ENCODE peak calls at places on chromosomes 11 and 22, in ten cellular contexts. B, Y, U, Z, C, H, R, I, F and E are unnamed samples.

GRCh38 chr22:17842386-17842785 is 68.1 kb upstream of the BID start:
- DNase-seq in Y (no peak), R (no peak), C (peak), I (no peak), B (no peak), U (no peak), H (peak), Z (no peak), F (no peak), E (no peak)

GRCh38 chr11:68031136-68031459 is 617 bp downstream of the NDUFS8 start:
- DNase-seq in F (no peak), R (no peak), B (no peak), C (no peak), U (no peak), Z (no peak), I (peak), H (peak), Y (no peak), E (no peak)

GRCh38 chr11:76170473-76170872 is 35.8 kb downstream of the WNT11 start:
- DNase-seq in R (no peak), H (no peak), I (no peak), B (no peak), Z (no peak), U (no peak), Y (no peak), C (no peak), F (peak), E (no peak)

GRCh38 chr11:61404641-61405040 is 12.3 kb downstream of the TMEM216 start:
- DNase-seq in H (peak), F (no peak), C (no peak), Y (no peak), I (peak), U (no peak), R (no peak), Z (no peak), B (no peak), E (no peak)

GRCh38 chr11:67271548-67272284 is 5.4 kb downstream of the GRK2 start:
- DNase-seq in Y (peak), C (peak), F (peak), U (no peak), I (no peak), B (no peak), Z (no peak), R (no peak), H (no peak), E (no peak)

GRCh38 chr22:23401910-23402274 is 178.2 kb downstream of the IGLL1 start:
- DNase-seq in C (no peak), U (no peak), B (no peak), F (peak), I (no peak), Z (no peak), H (no peak), Y (peak), R (no peak), E (no peak)

GRCh38 chr11:66543263-66544107 is 2.4 kb downstream of the ZDHHC24 start:
- DNase-seq in I (peak), U (no peak), C (peak), H (peak), Y (no peak), R (peak), F (no peak), B (no peak), Z (no peak), E (peak)

GRCh38 chr11:128841461-128842072 is 25.5 kb downstream of the KCNJ1 start:
- DNase-seq in B (no peak), Z (no peak), H (no peak), F (no peak), R (no peak), C (no peak), I (no peak), U (no peak), Y (no peak), E (no peak)

GRCh38 chr11:105577645-105578044 is 32.2 kb upstream of the GRIA4 start:
- DNase-seq in I (peak), R (no peak), F (no peak), B (no peak), U (no peak), Z (no peak), C (peak), Y (no peak), H (peak), E (no peak)

GRCh38 chr11:120184371-120184945 is 26.4 kb upstream of the OAF start:
- DNase-seq in U (no peak), C (no peak), B (no peak), F (no peak), I (no peak), R (no peak), Z (no peak), Y (peak), H (no peak), E (no peak)

GRCh38 chr11:40986320-40986719 is 473.1 kb downstream of the LRRC4C start:
- DNase-seq in C (no peak), Y (no peak), U (no peak), R (no peak), I (peak), H (no peak), B (no peak), Z (no peak), F (no peak), E (no peak)

GRCh38 chr11:16365456-16366355 is 9.4 kb upstream of the SOX6 start:
- DNase-seq in C (no peak), U (no peak), B (no peak), I (no peak), H (no peak), F (no peak), Z (no peak), R (no peak), Y (no peak), E (no peak)

GRCh38 chr11:12682730-12683500 is 8.7 kb downstream of the TEAD1 start:
- DNase-seq in U (no peak), Z (no peak), H (no peak), Y (no peak), I (no peak), B (no peak), R (no peak), F (no peak), C (no peak), E (no peak)

GRCh38 chr22:45548991-45549736 is 46.5 kb downstream of the FBLN1 start:
- DNase-seq in Y (peak), U (peak), Z (peak), C (no peak), F (no peak), R (peak), H (peak), I (peak), B (no peak), E (no peak)
- TF ChIP-seq CTCF in Y (peak), U (peak), Z (no peak), C (peak), F (no peak), R (peak), H (peak), I (peak), B (no peak), E (peak)

DNA sequence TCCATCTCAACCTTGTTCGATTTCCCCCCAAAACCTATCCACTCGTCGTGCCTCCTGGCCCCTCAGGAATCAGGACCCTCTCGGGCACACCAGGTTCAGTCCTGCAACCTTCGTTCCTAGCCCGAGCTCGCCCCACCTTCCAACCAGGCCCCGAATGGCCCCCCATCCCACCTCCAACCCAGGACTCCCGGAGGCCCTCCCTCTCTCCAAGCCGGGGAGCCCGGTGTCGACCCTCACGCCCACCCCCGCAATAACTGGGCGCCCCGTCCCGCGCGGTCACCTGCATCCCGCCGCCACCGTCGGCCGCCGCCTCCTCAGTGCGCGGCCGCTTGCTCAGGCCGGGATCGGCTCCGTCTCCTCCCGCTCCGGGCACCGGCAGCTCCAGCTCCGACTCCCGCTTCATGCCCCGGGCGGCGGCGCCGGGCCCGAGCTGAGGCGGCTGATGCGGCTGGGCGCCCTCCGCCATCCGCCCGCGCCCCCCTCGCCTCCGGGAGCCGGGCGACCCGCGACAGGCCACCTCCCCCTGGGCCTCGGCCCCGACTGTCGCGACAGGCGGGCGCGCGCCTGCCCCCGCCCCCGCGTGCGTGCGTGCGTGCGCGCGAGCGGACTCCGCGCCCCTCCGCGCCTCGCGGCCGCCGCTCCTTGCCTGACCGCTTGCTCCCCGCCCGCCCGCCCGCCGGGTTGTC is 521 bp downstream of the RBFOX2 start:
- DNase-seq in B (no peak), I (no peak), U (peak), H (no peak), F (no peak), C (no peak), Y (no peak), R (no peak), Z (peak), E (no peak)
- H3K4me3 ChIP-seq in B (peak), I (peak), U (peak), H (peak), F (peak), C (peak), Y (peak), R (peak), Z (peak), E (peak)

GRCh38 chr11:35517481-35517880 is 7.9 kb downstream of the PAMR1 start:
- DNase-seq in I (no peak), C (no peak), B (no peak), U (no peak), Y (no peak), R (no peak), Z (no peak), F (no peak), H (no peak), E (no peak)

GRCh38 chr11:35518766-35519165 is 6.7 kb downstream of the PAMR1 start:
- DNase-seq in R (no peak), F (no peak), B (no peak), I (peak), C (no peak), Z (no peak), H (no peak), U (no peak), Y (no peak), E (no peak)

GRCh38 chr11:35516361-35516760 is 9.1 kb downstream of the PAMR1 start:
- DNase-seq in H (no peak), Y (no peak), Z (no peak), I (no peak), U (no peak), R (no peak), F (no peak), B (no peak), C (no peak), E (no peak)

GRCh38 chr11:35514481-35514880 is 10.9 kb downstream of the PAMR1 start:
- DNase-seq in C (no peak), Y (no peak), Z (no peak), F (no peak), H (no peak), U (no peak), R (no peak), B (no peak), I (no peak), E (no peak)

DNA sequence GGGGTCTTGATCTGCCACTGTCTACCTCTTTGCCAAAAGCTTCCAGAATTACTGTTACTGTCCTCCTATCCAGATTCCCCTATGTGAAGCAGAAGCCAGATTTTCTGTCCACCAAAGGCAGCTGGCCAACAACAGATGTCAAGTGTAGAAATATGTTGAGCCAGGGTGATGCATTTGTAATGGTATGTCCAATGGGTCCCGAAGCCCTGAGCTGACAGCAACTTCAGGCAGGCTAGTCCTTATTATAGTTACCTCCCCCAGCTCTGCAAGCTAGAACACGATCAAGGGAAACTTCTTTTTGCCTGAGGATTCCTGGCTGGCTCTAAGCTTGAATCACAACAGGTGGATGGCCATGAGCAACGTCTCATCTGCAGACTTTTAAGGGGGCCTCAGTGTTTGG is 10.2 kb downstream of the PAMR1 start:
- DNase-seq in R (peak), F (no peak), I (peak), Y (no peak), Z (peak), H (peak), B (no peak), C (no peak), U (no peak), E (no peak)
- TF ChIP-seq CTCF in R (no peak), F (no peak), I (no peak), Y (no peak), Z (no peak), H (no peak), B (no peak), C (no peak), U (no peak), E (no peak)

DNA sequence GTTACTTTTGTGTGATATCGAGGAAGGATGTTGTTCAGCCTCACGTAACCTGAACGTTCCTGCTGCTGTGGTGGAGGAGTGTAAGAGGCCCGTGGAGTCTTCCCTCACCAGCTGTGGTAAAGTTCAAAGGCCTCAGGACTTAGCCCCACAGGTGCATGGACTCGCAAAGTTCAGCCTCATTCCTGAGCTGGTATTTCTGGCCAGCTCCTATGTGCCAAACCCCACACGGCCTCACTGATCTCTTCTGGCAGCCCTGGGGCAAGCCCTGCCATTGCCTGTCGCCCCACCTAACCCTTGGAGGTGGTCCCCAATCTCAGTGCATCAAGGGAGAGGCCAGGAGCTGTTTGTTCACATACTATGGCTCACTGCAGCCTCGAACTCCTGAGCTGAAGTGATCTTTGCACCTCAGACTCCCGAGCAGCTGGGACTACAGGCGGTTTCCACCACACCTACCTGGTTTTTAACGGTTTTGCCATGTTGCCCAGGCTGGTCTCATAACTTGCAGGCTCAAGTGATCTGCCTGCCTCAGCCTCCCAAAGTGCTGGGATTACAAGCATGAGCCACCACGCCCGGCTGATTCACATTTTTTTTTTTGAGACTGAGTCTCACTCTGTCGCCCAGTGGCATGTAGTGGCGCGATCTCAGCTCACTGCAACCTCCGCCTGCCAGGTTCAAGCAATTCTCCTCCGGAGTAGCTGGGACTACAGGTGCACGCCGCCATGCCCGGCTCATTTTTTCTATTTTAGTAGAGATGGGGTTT is 2.2 kb downstream of the PHRF1 start:
- DNase-seq in H (no peak), Y (no peak), F (no peak), B (no peak), R (no peak), Z (no peak), I (no peak), C (no peak), U (no peak), E (no peak)
- H3K4me3 ChIP-seq in H (peak), Y (no peak), F (no peak), B (no peak), R (peak), Z (peak), I (peak), C (peak), U (peak), E (peak)

GRCh38 chr11:131691558-131692041 is 321.2 kb downstream of the NTM start:
- DNase-seq in B (no peak), Z (no peak), I (peak), F (no peak), C (peak), U (no peak), H (peak), R (no peak), Y (no peak), E (no peak)
- TF ChIP-seq CTCF in B (peak), Z (peak), I (peak), F (peak), C (peak), U (no peak), H (peak), R (peak), Y (peak), E (peak)